ENCODE peak calls at places on chromosomes 16 and 17, in six cellular contexts. V is AG09319, B is mucosa of descending colon, Y is neural crest cell, W is fibroblast of pulmonary artery, G is MM.1S. I is an unnamed sample.

GRCh38 chr17:42783778-42784138 is 3.3 kb downstream of the WNK4 start:
- DNase-seq in B (no peak), V (no peak), Y (no peak), W (no peak), G (no peak), I (no peak)

GRCh38 chr17:76157759-76158158 is 16.7 kb upstream of the FOXJ1 start:
- DNase-seq in G (no peak), Y (no peak), B (no peak), W (no peak), V (no peak), I (no peak)

GRCh38 chr17:42472709-42473521 is 14.2 kb downstream of the ATP6V0A1 start:
- DNase-seq in V (peak), B (no peak), Y (no peak), W (peak), G (no peak), I (no peak)

GRCh38 chr17:76331083-76331482 is 22.6 kb downstream of the PRPSAP1 start:
- DNase-seq in Y (no peak), W (no peak), G (no peak), B (peak), V (no peak), I (no peak)

GRCh38 chr16:81276323-81276722 is 37.8 kb downstream of the BCO1 start:
- DNase-seq in V (no peak), W (no peak), B (peak), Y (no peak), G (no peak), I (no peak)

GRCh38 chr17:4407851-4408250 is 25.9 kb upstream of the SPNS3 start:
- DNase-seq in Y (no peak), B (peak), V (no peak), G (no peak), W (peak), I (no peak)

GRCh38 chr17:14859521-14859920 is 405.6 kb downstream of the PMP22 start:
- DNase-seq in V (no peak), G (no peak), W (no peak), Y (no peak), B (no peak), I (no peak)

GRCh38 chr17:60526726-60527125 is 684 bp upstream of the APPBP2 start:
- DNase-seq in W (peak), B (no peak), Y (no peak), V (no peak), G (no peak), I (no peak)

GRCh38 chr17:42809250-42809649 is 10.6 kb downstream of the CNTD1 start:
- DNase-seq in V (peak), Y (no peak), G (no peak), B (no peak), W (peak), I (no peak)

GRCh38 chr17:12730931-12731521 is 58.3 kb upstream of the ARHGAP44 start:
- DNase-seq in B (peak), G (no peak), V (no peak), W (peak), Y (no peak), I (no peak)

GRCh38 chr17:46013502-46014165 is 14.6 kb downstream of the STH start:
- DNase-seq in G (no peak), B (no peak), W (peak), Y (no peak), V (no peak), I (no peak)

GRCh38 chr17:74514632-74515035 is 16.6 kb downstream of the CD300LB start:
- DNase-seq in G (no peak), B (no peak), Y (no peak), W (no peak), V (no peak), I (peak)

GRCh38 chr16:7731121-7731520 is 398.5 kb downstream of the RBFOX1 start:
- DNase-seq in Y (no peak), G (no peak), W (no peak), V (no peak), B (peak), I (no peak)

GRCh38 chr16:718389-718788 is 2.6 kb upstream of the ANTKMT start:
- DNase-seq in W (no peak), Y (no peak), V (no peak), G (no peak), B (no peak), I (no peak)

GRCh38 chr17:69518951-69519350 is 104.5 kb downstream of the MAP2K6 start:
- DNase-seq in W (no peak), Y (no peak), G (no peak), B (no peak), V (no peak), I (no peak)

GRCh38 chr17:76017481-76018339 is 9.4 kb downstream of the EVPL start:
- DNase-seq in Y (no peak), G (no peak), V (no peak), B (no peak), W (no peak), I (no peak)

GRCh38 chr17:2056221-2057129 is 1.6 kb downstream of the HIC1 start:
- DNase-seq in G (no peak), B (no peak), W (peak), Y (no peak), V (no peak), I (peak)

GRCh38 chr17:68199837-68200688 is 47.8 kb upstream of the AMZ2 start:
- DNase-seq in Y (no peak), B (peak), G (no peak), V (no peak), W (no peak), I (no peak)

GRCh38 chr17:45092932-45093430 is 31.9 kb downstream of the NMT1 start:
- DNase-seq in V (peak), W (peak), B (peak), G (no peak), Y (no peak), I (no peak)

GRCh38 chr16:11164482-11165270 is 91.3 kb downstream of the SOCS1 start:
- DNase-seq in Y (no peak), B (no peak), G (no peak), V (no peak), W (no peak), I (no peak)

GRCh38 chr17:8887834-8888703 is 20.6 kb upstream of the PIK3R6 start:
- DNase-seq in B (peak), Y (peak), V (no peak), G (peak), W (peak), I (no peak)
- TF ChIP-seq CTCF in B (no peak), Y (peak), V (peak), G (peak), W (peak), I (no peak)

DNA sequence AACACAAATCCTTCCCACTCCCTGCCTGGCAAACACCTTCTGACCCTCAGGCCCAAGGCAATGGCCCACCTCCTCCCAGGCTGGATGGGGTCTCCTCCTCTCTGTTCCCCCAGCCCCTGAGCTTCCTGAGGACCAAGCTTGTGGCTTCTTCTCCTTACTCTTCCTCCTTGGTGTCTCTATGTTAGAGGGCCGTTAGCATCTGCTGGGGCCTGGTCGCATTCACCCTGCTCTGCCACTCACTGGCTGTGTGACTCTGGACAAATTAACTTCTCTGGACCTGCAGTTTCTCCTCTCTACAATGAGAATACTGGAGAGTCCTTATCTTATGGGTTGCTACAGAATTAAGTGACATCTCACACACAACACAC is 725 bp upstream of the MT2A start:
- DNase-seq in V (no peak), G (no peak), Y (no peak), B (no peak), W (no peak), I (no peak)
- TF ChIP-seq CTCF in V (no peak), G (no peak), Y (no peak), B (no peak), W (no peak), I (no peak)

DNA sequence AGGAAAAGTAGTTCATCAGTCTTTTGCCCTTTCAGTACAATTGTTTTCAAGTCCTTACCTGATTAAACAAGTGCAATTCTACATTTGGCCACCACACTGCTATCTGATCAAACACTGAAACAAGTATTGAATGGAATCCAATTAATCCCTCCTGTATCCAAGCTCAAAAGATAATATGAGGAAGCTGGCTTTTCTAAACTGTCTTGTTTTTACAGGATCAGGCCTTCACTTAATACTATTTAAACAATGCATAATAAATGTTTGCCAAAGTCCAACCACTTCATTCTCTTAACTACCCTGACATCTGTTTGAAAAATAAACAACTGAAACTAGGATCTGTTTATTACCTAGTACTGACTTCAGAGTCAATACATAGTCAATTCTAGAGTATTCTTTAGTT is 131.6 kb downstream of the MRTFB start:
- DNase-seq in W (peak), Y (no peak), V (no peak), B (no peak), G (no peak), I (no peak)
- TF ChIP-seq CTCF in W (peak), Y (peak), V (peak), B (peak), G (peak), I (no peak)

DNA sequence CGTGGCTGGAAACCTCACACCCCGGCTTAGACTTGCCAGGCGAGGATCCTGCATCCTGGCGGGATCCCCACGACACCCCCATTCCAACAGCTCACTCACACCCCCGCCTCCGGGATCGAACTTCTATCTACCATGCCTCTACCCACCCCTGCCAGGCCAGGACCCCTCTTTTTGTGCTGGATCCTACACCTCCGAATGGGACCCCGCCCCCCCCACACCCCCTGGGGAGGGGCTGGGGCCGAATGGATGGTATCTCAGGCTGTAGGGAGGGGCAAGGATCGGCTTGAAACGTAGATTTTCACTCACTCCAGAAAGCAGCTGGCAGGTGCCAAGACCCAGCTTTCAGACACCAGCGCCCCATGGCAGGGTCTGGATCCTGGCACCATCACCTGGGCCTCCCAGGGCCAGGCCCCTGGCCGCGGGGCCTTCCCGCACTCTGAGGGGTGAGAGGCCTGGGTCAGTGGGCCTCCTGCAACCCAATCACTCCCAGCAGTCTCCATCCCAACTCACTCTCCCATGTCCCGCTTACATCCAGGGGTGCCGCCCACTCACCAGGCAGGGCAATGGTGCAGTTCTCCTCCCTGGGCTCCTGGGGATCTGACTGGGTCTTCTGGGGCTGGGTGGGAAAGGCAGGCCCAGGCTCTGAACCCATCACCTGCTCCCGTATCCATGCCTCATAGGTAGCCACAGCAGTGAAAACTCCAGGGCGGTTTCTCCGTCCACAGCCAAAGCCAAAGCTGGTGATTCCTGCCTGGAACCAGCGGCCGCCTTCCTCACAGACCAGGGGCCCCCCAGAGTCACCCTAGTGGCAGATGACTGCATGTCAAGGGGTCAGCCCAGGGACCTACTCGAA is 6.6 kb downstream of the PRSS36 start:
- DNase-seq in V (no peak), Y (no peak), G (no peak), B (peak), W (no peak), I (no peak)
- TF ChIP-seq CTCF in V (no peak), Y (no peak), G (no peak), B (no peak), W (no peak), I (no peak)

DNA sequence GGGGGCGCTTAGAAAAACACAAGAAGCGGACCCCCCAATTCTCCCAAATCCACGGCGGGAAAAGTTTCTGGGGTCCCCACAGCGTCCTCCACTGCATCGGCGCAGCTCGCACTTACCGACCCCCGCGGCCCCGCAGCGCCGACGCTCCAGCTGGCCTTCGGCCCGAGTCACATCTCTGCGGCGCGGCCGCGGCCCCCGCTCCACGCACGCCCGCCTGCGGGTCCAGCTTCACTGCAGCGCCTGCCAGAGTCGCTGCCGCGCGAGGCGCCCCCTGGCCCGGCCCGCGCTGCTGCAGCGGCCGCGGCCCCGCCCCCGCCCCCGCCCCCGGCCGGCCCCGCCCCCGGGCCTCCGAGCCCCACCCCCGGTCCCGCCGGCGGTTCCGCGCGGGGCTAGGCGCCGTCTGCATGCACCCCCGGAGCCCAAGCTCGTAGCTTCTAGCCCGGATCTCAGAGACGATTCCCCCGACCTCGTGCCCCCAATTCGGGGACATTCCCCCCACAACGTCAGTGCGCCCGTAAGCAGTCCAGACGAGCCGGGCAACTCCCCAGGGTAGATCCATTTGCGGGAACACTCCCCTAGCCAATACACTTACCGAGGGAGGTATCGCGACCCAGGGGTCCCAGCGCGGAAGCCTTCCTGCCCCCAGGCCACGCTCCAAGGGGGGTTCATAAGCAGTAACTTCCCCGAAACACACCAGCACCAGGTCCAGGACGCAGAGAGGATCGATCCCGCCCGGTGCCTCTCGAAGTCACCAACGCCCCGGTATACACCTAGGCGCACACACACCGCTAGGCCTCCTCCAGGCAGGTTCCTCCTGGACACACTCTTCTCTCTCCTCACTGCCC is at the start of gene GPRC5B:
- DNase-seq in W (peak), G (peak), V (no peak), Y (peak), B (peak), I (peak)
- TF ChIP-seq CTCF in W (no peak), G (no peak), V (peak), Y (peak), B (no peak), I (no peak)

GRCh38 chr16:50765866-50766265 is 24.0 kb downstream of the CYLD start:
- DNase-seq in V (no peak), G (no peak), Y (no peak), W (no peak), B (no peak), I (no peak)
- TF ChIP-seq CTCF in V (no peak), G (no peak), Y (no peak), W (no peak), B (no peak), I (no peak)

DNA sequence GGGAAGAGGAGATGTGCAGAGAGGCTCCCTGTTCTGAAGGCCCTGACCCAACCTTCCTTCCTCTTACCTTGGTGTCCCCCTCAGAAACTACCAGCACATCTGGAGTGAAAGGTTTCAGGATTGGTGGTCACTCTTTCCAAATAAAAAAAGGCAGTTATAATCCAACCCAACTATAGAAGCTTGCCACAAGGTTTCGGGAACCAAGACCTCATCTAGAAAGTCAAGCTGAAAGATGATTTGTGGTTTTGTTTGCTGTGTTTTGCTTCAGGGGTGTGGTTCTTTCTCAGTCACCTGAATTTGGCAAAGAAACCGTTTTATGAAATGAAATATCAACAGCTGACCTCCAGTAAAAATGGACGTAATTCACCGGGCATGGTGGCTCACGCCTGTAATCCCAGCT is 19.3 kb downstream of the SHMT1 start:
- DNase-seq in B (no peak), G (peak), Y (no peak), W (no peak), V (no peak), I (no peak)
- TF ChIP-seq CTCF in B (no peak), G (no peak), Y (no peak), W (no peak), V (no peak), I (no peak)

I was measured in activated CD8-positive, alpha-beta T cell treated with anti-CD3 and anti-CD28 coated beads for 36 hours.